ENCODE peak calls at places on chromosomes 5 and 9, in five cellular contexts. Q, U, R, F and P are unnamed samples.

GRCh38 chr9:93191354-93191660 is 7.4 kb downstream of the WNK2 start:
- DNase-seq in Q (no peak), U (no peak), R (no peak), F (no peak), P (no peak)

GRCh38 chr5:27130587-27130986 is 92.2 kb upstream of the CDH9 start:
- DNase-seq in Q (no peak), U (peak), R (peak), F (no peak), P (peak)

GRCh38 chr5:32625106-32625505 is 39.7 kb downstream of the SUB1 start:
- DNase-seq in Q (no peak), U (peak), R (no peak), F (no peak), P (no peak)

GRCh38 chr5:126913316-126913715 is 117.0 kb downstream of the MARCHF3 start:
- DNase-seq in Q (no peak), U (no peak), R (no peak), F (no peak), P (no peak)

GRCh38 chr5:33408816-33409215 is 31.9 kb upstream of the TARS1 start:
- DNase-seq in Q (no peak), U (no peak), R (no peak), F (no peak), P (peak)

GRCh38 chr5:18043344-18043743 is 409.1 kb downstream of the TAF11L14 start:
- DNase-seq in Q (no peak), U (no peak), R (no peak), F (no peak), P (no peak)

GRCh38 chr9:123395276-123396006 is 39.4 kb downstream of the CRB2 start:
- DNase-seq in Q (no peak), U (no peak), R (no peak), F (no peak), P (no peak)

GRCh38 chr9:109319072-109319630 is 1.7 kb downstream of the EPB41L4B start:
- DNase-seq in Q (no peak), U (no peak), R (no peak), F (no peak), P (no peak)

GRCh38 chr5:103307470-103307869 is 48.9 kb downstream of the MACIR start:
- DNase-seq in Q (no peak), U (no peak), R (no peak), F (no peak), P (no peak)

GRCh38 chr5:146440348-146440747 is 6.8 kb upstream of the TCERG1 start:
- DNase-seq in Q (no peak), U (no peak), R (no peak), F (no peak), P (no peak)

GRCh38 chr9:75146229-75146628 is 57.9 kb downstream of the OSTF1 start:
- DNase-seq in Q (no peak), U (peak), R (peak), F (peak), P (peak)

GRCh38 chr5:159990506-159990905 is 18.4 kb upstream of the TTC1 start:
- DNase-seq in Q (no peak), U (peak), R (no peak), F (no peak), P (peak)

GRCh38 chr9:94772654-94773303 is 46.3 kb downstream of the AOPEP start:
- DNase-seq in Q (peak), U (no peak), R (peak), F (peak), P (peak)

GRCh38 chr9:82606761-82607382 is 456.1 kb downstream of the RASEF start:
- DNase-seq in Q (no peak), U (peak), R (peak), F (peak), P (peak)

GRCh38 chr5:30849801-30850370 is 343.6 kb upstream of the CDH6 start:
- DNase-seq in Q (no peak), U (peak), R (peak), F (peak), P (peak)

GRCh38 chr9:124522121-124523098 is 15.2 kb upstream of the NR5A1 start:
- DNase-seq in Q (no peak), U (no peak), R (no peak), F (no peak), P (no peak)

GRCh38 chr9:126148523-126148870 is 178.1 kb upstream of the MVB12B start:
- DNase-seq in Q (no peak), U (no peak), R (no peak), F (no peak), P (no peak)

GRCh38 chr5:93899026-93899600 is 157.7 kb upstream of the POU5F2 start:
- DNase-seq in Q (no peak), U (peak), R (no peak), F (no peak), P (no peak)

GRCh38 chr5:135319928-135320606 is 79.0 kb downstream of the MACROH2A1 start:
- DNase-seq in Q (no peak), U (no peak), R (no peak), F (no peak), P (no peak)

GRCh38 chr5:147939431-147940114 is 33.2 kb upstream of the C5orf46 start:
- DNase-seq in Q (no peak), U (no peak), R (no peak), F (no peak), P (no peak)

GRCh38 chr5:124737651-124738050 is 8.8 kb downstream of the ZNF608 start:
- DNase-seq in Q (no peak), U (no peak), R (no peak), F (no peak), P (no peak)

GRCh38 chr5:120640793-120641192 is 176.7 kb downstream of the PRR16 start:
- DNase-seq in Q (no peak), U (no peak), R (no peak), F (no peak), P (no peak)

GRCh38 chr9:91945277-91946074 is 4.6 kb downstream of the ROR2 start:
- DNase-seq in Q (no peak), U (peak), R (peak), F (no peak), P (peak)

GRCh38 chr5:38329132-38329715 is 70.9 kb downstream of the EGFLAM start:
- DNase-seq in Q (no peak), U (peak), R (peak), F (peak), P (no peak)

GRCh38 chr9:113998114-113998513 is 80.0 kb downstream of the AMBP start:
- DNase-seq in Q (no peak), U (no peak), R (no peak), F (no peak), P (no peak)

GRCh38 chr5:164296603-164297080 is 791.2 kb downstream of the MAT2B start:
- DNase-seq in Q (peak), U (peak), R (peak), F (no peak), P (peak)

GRCh38 chr9:35618854-35619799 is 914 bp upstream of the CD72 start:
- DNase-seq in Q (peak), U (no peak), R (no peak), F (no peak), P (no peak)

GRCh38 chr9:23829580-23830458 is 3.8 kb upstream of the ELAVL2 start:
- DNase-seq in Q (no peak), U (peak), R (no peak), F (no peak), P (peak)

GRCh38 chr5:50325237-50325832 is 115.8 kb downstream of the EMB start:
- DNase-seq in Q (no peak), U (peak), R (peak), F (peak), P (peak)

GRCh38 chr5:92748072-92748676 is 832.8 kb downstream of the NR2F1-AS1 start:
- DNase-seq in Q (no peak), U (no peak), R (no peak), F (no peak), P (no peak)

GRCh38 chr9:133702798-133703570 is 35.2 kb downstream of the SARDH start:
- DNase-seq in Q (peak), U (no peak), R (no peak), F (no peak), P (no peak)
- H3K4me3 ChIP-seq in Q (no peak), U (no peak), R (no peak), F (peak), P (peak)

DNA sequence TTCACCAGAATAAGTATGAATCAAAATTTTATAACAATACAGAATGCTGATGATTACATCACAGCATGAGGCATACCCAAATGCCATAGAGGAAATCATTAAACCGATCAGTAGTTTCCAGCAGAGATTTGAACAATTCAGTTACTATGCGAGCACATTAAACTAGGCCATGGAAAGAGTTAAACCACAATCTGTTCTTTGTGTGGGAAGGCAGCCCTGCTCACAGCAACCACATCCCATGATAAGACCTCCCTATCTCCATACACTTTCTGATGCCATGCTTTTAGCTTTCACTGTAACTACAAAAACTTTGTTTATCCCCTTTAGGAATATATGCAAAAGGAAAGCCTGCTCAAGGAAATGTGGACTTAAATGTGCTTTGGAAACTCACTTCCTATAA is 4.5 kb downstream of the NFIB start:
- DNase-seq in Q (no peak), U (peak), R (peak), F (peak), P (peak)
- H3K4me3 ChIP-seq in Q (peak), U (no peak), R (peak), F (no peak), P (peak)

DNA sequence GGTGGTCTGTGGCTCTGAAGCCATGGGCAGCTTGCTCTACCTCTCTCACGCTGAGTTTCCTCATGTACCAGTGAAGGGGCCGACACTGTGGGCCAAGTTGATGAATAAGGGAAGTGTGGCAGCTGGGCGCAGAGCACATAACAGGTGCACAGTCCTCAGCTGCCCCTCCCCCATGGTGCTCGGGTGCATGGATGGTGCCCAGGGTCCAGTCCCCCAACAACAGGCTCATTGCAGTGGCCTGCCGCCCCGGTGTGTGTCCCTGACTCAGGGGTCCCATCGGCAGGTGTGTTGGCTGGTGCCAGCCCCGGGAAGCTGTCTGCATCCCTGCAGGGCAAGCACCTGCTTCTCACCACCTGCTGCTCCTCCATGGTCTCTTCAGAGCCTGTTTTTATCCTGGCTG is 36.6 kb downstream of the COL5A1 start:
- DNase-seq in Q (no peak), U (no peak), R (no peak), F (no peak), P (no peak)
- H3K4me3 ChIP-seq in Q (no peak), U (no peak), R (no peak), F (no peak), P (no peak)

DNA sequence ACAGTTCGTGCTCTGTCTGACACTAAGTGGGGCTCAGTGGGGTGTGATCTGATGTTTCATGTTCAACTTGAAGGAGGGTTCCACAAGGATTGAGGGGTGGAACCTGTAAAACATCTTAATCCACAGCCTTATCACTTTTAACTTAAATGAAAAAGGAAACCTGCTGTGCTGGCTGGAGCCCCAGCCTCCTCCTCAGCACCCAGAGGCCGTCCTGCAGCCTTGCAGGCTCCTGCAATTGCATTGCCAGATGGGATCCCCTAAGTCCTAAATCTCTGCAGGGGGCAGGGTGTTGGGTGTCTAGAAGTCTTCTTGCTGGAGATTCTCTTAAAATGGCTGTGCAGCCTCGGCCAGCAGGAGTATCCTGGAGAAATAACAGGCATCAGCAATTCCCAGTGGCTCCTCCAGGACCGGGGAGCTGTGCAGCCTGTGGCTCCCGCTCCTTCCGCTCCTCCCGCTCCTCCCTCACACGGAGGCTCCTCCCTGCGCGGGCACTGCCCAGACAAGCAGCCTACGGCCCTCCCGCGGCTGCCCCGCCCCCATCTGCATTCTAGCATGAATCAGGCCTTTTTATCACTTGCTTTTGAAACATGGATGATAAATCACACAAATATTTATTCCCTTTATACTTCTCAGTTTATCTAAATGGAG is 131.0 kb downstream of the ADAMTS16 start:
- DNase-seq in Q (peak), U (peak), R (peak), F (peak), P (peak)
- H3K4me3 ChIP-seq in Q (no peak), U (no peak), R (peak), F (peak), P (peak)